ENCODE peak calls at places on chromosomes 12 and 14, in nine cellular contexts. L, C, Q, G, D, A, Y, V and I are unnamed samples.

GRCh38 chr12:116916122-116916521 is 5.4 kb downstream of the FBXW8 start:
- DNase-seq in L (no peak), C (no peak), Q (no peak), G (no peak), D (no peak), A (peak; percentile 46), Y (peak; percentile 33), V (no peak), I (peak; percentile 74)

GRCh38 chr14:81432171-81432570 is 32.0 kb upstream of the STON2 start:
- DNase-seq in L (no peak), C (no peak), Q (no peak), G (no peak), D (no peak), A (no peak), Y (no peak), V (no peak), I (no peak)

GRCh38 chr14:73888460-73888725 is 1.7 kb downstream of the ZNF410 start:
- DNase-seq in L (no peak), C (no peak), Q (no peak), G (no peak), D (no peak), A (peak; percentile 43), Y (peak; percentile 17), V (no peak), I (no peak)

GRCh38 chr14:95979339-95980042 is 59.7 kb upstream of the C14orf132 start:
- DNase-seq in L (no peak), C (no peak), Q (no peak), G (no peak), D (no peak), A (no peak), Y (no peak), V (no peak), I (peak; percentile 8)

GRCh38 chr12:127450822-127451221 is 816.1 kb upstream of the TMEM132C start:
- DNase-seq in L (no peak), C (no peak), Q (no peak), G (no peak), D (no peak), A (no peak), Y (peak; percentile 52), V (no peak), I (no peak)

GRCh38 chr12:52207895-52208294 is 16.1 kb upstream of the KRT80 start:
- DNase-seq in L (no peak), C (no peak), Q (no peak), G (no peak), D (no peak), A (peak; percentile 88), Y (peak; percentile 49), V (no peak), I (no peak)

GRCh38 chr14:64943556-64943955 is 1.0 kb upstream of the GPX2 start:
- DNase-seq in L (no peak), C (no peak), Q (no peak), G (no peak), D (no peak), A (no peak), Y (no peak), V (no peak), I (no peak)

GRCh38 chr12:58566599-58566998 is 353.7 kb downstream of the LRIG3 start:
- DNase-seq in L (no peak), C (no peak), Q (no peak), G (no peak), D (no peak), A (peak; percentile 93), Y (peak; percentile 92), V (peak; percentile 92), I (no peak)

GRCh38 chr12:121792607-121793500 is 634 bp downstream of the RHOF start:
- DNase-seq in L (no peak), C (peak; percentile 78), Q (no peak), G (no peak), D (peak; percentile 73), A (no peak), Y (no peak), V (no peak), I (no peak)

GRCh38 chr14:44982594-44982993 is 20.6 kb downstream of the TOGARAM1 start:
- DNase-seq in L (no peak), C (no peak), Q (no peak), G (no peak), D (no peak), A (no peak), Y (no peak), V (no peak), I (no peak)

GRCh38 chr12:63400746-63401145 is 249.7 kb upstream of the AVPR1A start:
- DNase-seq in L (no peak), C (no peak), Q (no peak), G (no peak), D (no peak), A (no peak), Y (no peak), V (no peak), I (peak; percentile 96)

GRCh38 chr12:89228466-89228865 is 123.8 kb downstream of the DUSP6 start:
- DNase-seq in L (no peak), C (no peak), Q (no peak), G (no peak), D (no peak), A (no peak), Y (peak; percentile 22), V (no peak), I (no peak)

GRCh38 chr14:73753043-73753886 is 39.1 kb upstream of the PNMA1 start:
- DNase-seq in L (no peak), C (peak; percentile 83), Q (no peak), G (no peak), D (no peak), A (no peak), Y (no peak), V (no peak), I (no peak)

GRCh38 chr14:96229315-96229714 is 24.7 kb downstream of the BDKRB2 start:
- DNase-seq in L (no peak), C (no peak), Q (no peak), G (no peak), D (no peak), A (peak; percentile 44), Y (no peak), V (no peak), I (no peak)

GRCh38 chr12:94326727-94327126 is 132.9 kb downstream of the CEP83 start:
- DNase-seq in L (no peak), C (no peak), Q (no peak), G (no peak), D (no peak), A (peak; percentile 79), Y (no peak), V (peak; percentile 30), I (no peak)

GRCh38 chr12:45125997-45126396 is 75.1 kb upstream of the DBX2 start:
- DNase-seq in L (no peak), C (no peak), Q (no peak), G (no peak), D (no peak), A (no peak), Y (no peak), V (no peak), I (no peak)

GRCh38 chr14:46580941-46581671 is 70.5 kb downstream of the RPL10L start:
- DNase-seq in L (no peak), C (no peak), Q (no peak), G (no peak), D (peak; percentile 39), A (peak; percentile 41), Y (no peak), V (no peak), I (peak; percentile 71)

GRCh38 chr12:14723763-14724162 is 27.4 kb upstream of the GUCY2C start:
- DNase-seq in L (no peak), C (peak; percentile 66), Q (no peak), G (peak; percentile 12), D (no peak), A (peak; percentile 68), Y (peak; percentile 70), V (peak; percentile 11), I (peak; percentile 85)

GRCh38 chr14:34098045-34098984 is 147.4 kb upstream of the EGLN3 start:
- DNase-seq in L (no peak), C (no peak), Q (no peak), G (peak; percentile 35), D (peak; percentile 38), A (peak; percentile 69), Y (peak; percentile 18), V (no peak), I (peak; percentile 71)

GRCh38 chr12:93022603-93023340 is 93.7 kb upstream of the EEA1 start:
- DNase-seq in L (no peak), C (no peak), Q (no peak), G (no peak), D (no peak), A (peak; percentile 59), Y (no peak), V (no peak), I (no peak)

GRCh38 chr12:27593266-27593665 is 69.3 kb downstream of the PPFIBP1 start:
- DNase-seq in L (no peak), C (no peak), Q (no peak), G (no peak), D (no peak), A (no peak), Y (no peak), V (no peak), I (no peak)

GRCh38 chr12:27583057-27583797 is 59.2 kb downstream of the PPFIBP1 start:
- DNase-seq in L (no peak), C (no peak), Q (no peak), G (no peak), D (no peak), A (peak; percentile 81), Y (peak; percentile 72), V (no peak), I (no peak)

GRCh38 chr12:127455347-127456265 is 811.4 kb upstream of the TMEM132C start:
- DNase-seq in L (no peak), C (no peak), Q (no peak), G (no peak), D (peak; percentile 51), A (no peak), Y (no peak), V (no peak), I (peak; percentile 55)

GRCh38 chr12:15334225-15334624 is 11.9 kb downstream of the PTPRO start:
- DNase-seq in L (no peak), C (no peak), Q (no peak), G (no peak), D (no peak), A (peak; percentile 18), Y (no peak), V (no peak), I (no peak)

GRCh38 chr14:53331247-53331646 is 178.1 kb upstream of the DDHD1 start:
- DNase-seq in L (no peak), C (no peak), Q (no peak), G (no peak), D (no peak), A (peak; percentile 92), Y (peak; percentile 10), V (no peak), I (no peak)

GRCh38 chr14:104879201-104879982 is 14.3 kb downstream of the CEP170B start:
- DNase-seq in L (no peak), C (peak; percentile 58), Q (no peak), G (no peak), D (peak; percentile 4), A (no peak), Y (no peak), V (no peak), I (no peak)

GRCh38 chr12:53968214-53969127 is 4.5 kb upstream of the HOXC11 start:
- DNase-seq in L (no peak), C (no peak), Q (no peak), G (no peak), D (no peak), A (no peak), Y (no peak), V (no peak), I (no peak)

GRCh38 chr14:55077155-55077554 is 25.7 kb downstream of the MAPK1IP1L start:
- DNase-seq in L (no peak), C (no peak), Q (no peak), G (no peak), D (no peak), A (peak; percentile 43), Y (no peak), V (no peak), I (peak; percentile 34)

GRCh38 chr12:62604856-62605255 is 138.2 kb downstream of the MON2 start:
- DNase-seq in L (no peak), C (no peak), Q (no peak), G (no peak), D (no peak), A (peak; percentile 40), Y (peak; percentile 9), V (no peak), I (no peak)

GRCh38 chr12:70154960-70155589 is 88.2 kb upstream of the CNOT2 start:
- DNase-seq in L (no peak), C (no peak), Q (no peak), G (no peak), D (no peak), A (peak; percentile 37), Y (no peak), V (no peak), I (peak; percentile 65)

GRCh38 chr12:75239987-75240386 is 30.3 kb upstream of the KCNC2 start:
- DNase-seq in L (no peak), C (no peak), Q (no peak), G (no peak), D (no peak), A (no peak), Y (no peak), V (no peak), I (no peak)